ENCODE peak calls at places on chromosomes 5 and 9, in ten cellular contexts. E, X, N, F, K, J, W, V, P and Y are unnamed samples.
A peak's percentile ranks its signal among the peaks of the same experiment; 100 is the strongest.

GRCh38 chr5:7209583-7210139 is 186.3 kb upstream of the ADCY2 start:
- DNase-seq in K (no peak), J (no peak), E (no peak), W (no peak), N (no peak), P (no peak), X (no peak), F (peak; percentile 76), V (no peak), Y (no peak)

GRCh38 chr5:123776761-123777160 is 264.8 kb downstream of the CSNK1G3 start:
- DNase-seq in E (no peak), J (no peak), X (no peak), K (no peak), V (no peak), P (no peak), N (no peak), F (no peak), W (no peak), Y (no peak)

GRCh38 chr5:93433422-93433821 is 147.6 kb downstream of the NR2F1-AS1 start:
- DNase-seq in F (no peak), W (no peak), E (no peak), X (no peak), K (no peak), V (no peak), N (no peak), P (no peak), J (no peak), Y (no peak)

GRCh38 chr5:175746851-175747250 is 89.0 kb downstream of the HRH2 start:
- DNase-seq in V (no peak), P (peak; percentile 58), J (no peak), K (no peak), N (no peak), E (no peak), X (no peak), F (no peak), W (no peak), Y (no peak)

GRCh38 chr5:133729800-133730199 is 117.5 kb upstream of the FSTL4 start:
- DNase-seq in V (no peak), F (no peak), P (no peak), W (no peak), K (no peak), J (peak; percentile 42), E (no peak), X (no peak), N (no peak), Y (no peak)

GRCh38 chr5:88826959-88827585 is 55.9 kb downstream of the MEF2C start:
- DNase-seq in N (no peak), K (no peak), E (peak; percentile 50), W (peak; percentile 80), V (no peak), X (no peak), J (no peak), P (no peak), F (no peak), Y (peak; percentile 48)

GRCh38 chr5:126516133-126516532 is 78.9 kb downstream of the ALDH7A1 start:
- DNase-seq in X (no peak), E (no peak), F (no peak), P (no peak), V (no peak), W (no peak), N (no peak), J (no peak), K (no peak), Y (no peak)

GRCh38 chr5:82011761-82012160 is 39.9 kb downstream of the ATG10 start:
- DNase-seq in E (no peak), F (no peak), W (no peak), J (no peak), X (no peak), P (no peak), N (no peak), K (no peak), V (no peak), Y (no peak)

GRCh38 chr5:166074839-166075481 is 2216.5 kb upstream of the WWC1 start:
- DNase-seq in X (no peak), W (no peak), E (peak; percentile 6), J (no peak), F (no peak), P (no peak), K (no peak), V (peak; percentile 70), N (no peak), Y (no peak)

GRCh38 chr5:181142054-181142453 is 5.3 kb upstream of the OR2V2 start:
- DNase-seq in V (no peak), F (peak; percentile 10), X (no peak), N (no peak), P (no peak), K (no peak), J (no peak), W (no peak), E (no peak), Y (no peak)

GRCh38 chr5:143174714-143175398 is 228.6 kb downstream of the NR3C1 start:
- DNase-seq in F (no peak), E (no peak), P (no peak), J (no peak), K (no peak), W (no peak), X (no peak), V (no peak), N (no peak), Y (no peak)

GRCh38 chr5:56019306-56020272 is 24.8 kb upstream of the IL6ST start:
- DNase-seq in E (no peak), P (no peak), X (no peak), N (no peak), V (no peak), K (no peak), F (no peak), J (no peak), W (no peak), Y (no peak)

GRCh38 chr9:127075592-127076380 is 46.6 kb downstream of the ANGPTL2 start:
- DNase-seq in P (no peak), W (no peak), N (no peak), V (no peak), X (no peak), E (no peak), F (no peak), J (no peak), K (no peak), Y (no peak)

GRCh38 chr9:101668466-101668865 is 70.0 kb downstream of the GRIN3A start:
- DNase-seq in V (no peak), K (no peak), E (no peak), W (no peak), J (no peak), X (no peak), P (no peak), N (no peak), F (no peak), Y (no peak)

GRCh38 chr5:57370376-57370775 is 112.2 kb downstream of the ACTBL2 start:
- DNase-seq in E (no peak), F (no peak), V (no peak), K (no peak), W (no peak), X (no peak), J (no peak), N (no peak), P (no peak), Y (no peak)

GRCh38 chr5:140664018-140664352 is 719 bp upstream of the WDR55 start:
- DNase-seq in J (no peak), K (no peak), E (no peak), P (no peak), X (no peak), F (no peak), W (no peak), V (no peak), N (no peak), Y (no peak)

GRCh38 chr5:8585230-8586018 is 716.5 kb downstream of the MTRR start:
- DNase-seq in X (no peak), K (no peak), E (no peak), J (no peak), N (no peak), F (no peak), P (no peak), W (no peak), V (no peak), Y (no peak)

GRCh38 chr5:113678924-113679575 is 165.6 kb downstream of the YTHDC2 start:
- DNase-seq in P (peak; percentile 41), X (no peak), V (no peak), E (peak; percentile 62), F (no peak), N (no peak), J (no peak), K (no peak), W (no peak), Y (no peak)

GRCh38 chr5:132662925-132663770 is 5.2 kb downstream of the IL13 start:
- DNase-seq in X (peak; percentile 39), K (no peak), E (no peak), J (no peak), N (no peak), V (no peak), F (no peak), W (no peak), P (no peak), Y (no peak)

GRCh38 chr9:125519741-125520140 is 187.3 kb downstream of the MAPKAP1 start:
- DNase-seq in F (no peak), K (no peak), W (no peak), P (no peak), X (no peak), V (no peak), N (no peak), E (no peak), J (no peak), Y (no peak)

GRCh38 chr5:177429248-177430045 is 3.0 kb downstream of the GRK6 start:
- DNase-seq in V (no peak), E (no peak), K (no peak), N (no peak), J (no peak), W (peak; percentile 97), P (no peak), X (peak; percentile 83), F (no peak), Y (peak; percentile 61)

GRCh38 chr5:166330061-166330460 is 1961.4 kb upstream of the WWC1 start:
- DNase-seq in W (no peak), F (no peak), V (no peak), P (no peak), N (no peak), E (no peak), K (no peak), X (no peak), J (no peak), Y (no peak)

GRCh38 chr5:170082701-170083100 is 23.0 kb upstream of the FOXI1 start:
- DNase-seq in F (no peak), W (no peak), J (peak; percentile 59), V (no peak), P (no peak), K (no peak), E (no peak), X (no peak), N (no peak), Y (no peak)

GRCh38 chr5:108003178-108003577 is 332.4 kb upstream of the EFNA5 start:
- DNase-seq in P (no peak), K (no peak), N (no peak), J (no peak), F (no peak), E (no peak), W (no peak), X (no peak), V (no peak), Y (no peak)

GRCh38 chr5:88322785-88323184 is 54.1 kb upstream of the TMEM161B start:
- DNase-seq in F (no peak), N (no peak), W (no peak), K (no peak), P (no peak), X (no peak), J (no peak), V (no peak), E (no peak), Y (no peak)

GRCh38 chr5:74506119-74506518 is 134.4 kb downstream of the ENC1 start:
- DNase-seq in P (no peak), F (no peak), V (no peak), K (no peak), N (no peak), J (no peak), X (no peak), E (no peak), W (no peak), Y (no peak)

GRCh38 chr9:135251996-135252760 is 164.7 kb downstream of the OLFM1 start:
- DNase-seq in J (no peak), N (no peak), X (no peak), P (no peak), E (no peak), F (no peak), K (no peak), W (no peak), V (no peak), Y (no peak)